ENCODE peak calls at places on chromosomes 2 and 18, in ten cellular contexts. V is ovary, A is stomach, F is transverse colon, S is sigmoid colon, G is prostate gland, H is body of pancreas, Q is right lobe of liver, C is K562, N is tibial nerve. X is an unnamed sample.

GRCh38 chr2:38407111-38407682 is 30.1 kb upstream of the ATL2 start:
- DNase-seq in V (peak; percentile 65), A (no peak), F (no peak), S (no peak), G (no peak), H (no peak), Q (peak; percentile 38), C (no peak), N (no peak), X (peak; percentile 21)

GRCh38 chr2:112084689-112085381 is 29.8 kb downstream of the TMEM87B start:
- DNase-seq in V (no peak), A (no peak), F (no peak), S (no peak), G (peak; percentile 9), H (no peak), Q (no peak), C (no peak), N (no peak), X (no peak)

GRCh38 chr2:64485961-64486360 is 32.0 kb downstream of the LGALSL start:
- DNase-seq in V (no peak), A (no peak), F (peak; percentile 21), S (peak; percentile 64), G (peak; percentile 56), H (no peak), Q (no peak), C (no peak), N (no peak), X (no peak)

GRCh38 chr18:40810371-40810770 is 1144.7 kb upstream of the PIK3C3 start:
- DNase-seq in V (no peak), A (no peak), F (no peak), S (no peak), G (no peak), H (no peak), Q (no peak), C (no peak), N (no peak), X (no peak)

GRCh38 chr18:23556145-23556780 is 30.0 kb downstream of the NPC1 start:
- DNase-seq in V (no peak), A (no peak), F (no peak), S (no peak), G (no peak), H (no peak), Q (no peak), C (no peak), N (no peak), X (no peak)

GRCh38 chr2:120552800-120553471 is 182.7 kb upstream of the GLI2 start:
- DNase-seq in V (peak; percentile 68), A (peak; percentile 94), F (peak; percentile 84), S (peak; percentile 85), G (peak; percentile 85), H (peak; percentile 98), Q (peak; percentile 95), C (peak; percentile 80), N (peak; percentile 59), X (peak; percentile 94)

GRCh38 chr18:11052800-11053199 is 96.6 kb downstream of the PIEZO2 start:
- DNase-seq in V (no peak), A (no peak), F (no peak), S (no peak), G (no peak), H (peak; percentile 19), Q (no peak), C (no peak), N (no peak), X (no peak)

GRCh38 chr2:37855283-37856041 is 69.6 kb upstream of the RMDN2 start:
- DNase-seq in V (no peak), A (peak; percentile 56), F (no peak), S (peak; percentile 73), G (peak; percentile 22), H (no peak), Q (no peak), C (no peak), N (no peak), X (peak; percentile 67)

GRCh38 chr2:177598321-177598922 is 205.8 kb downstream of the AGPS start:
- DNase-seq in V (peak; percentile 54), A (no peak), F (no peak), S (peak; percentile 77), G (no peak), H (no peak), Q (no peak), C (no peak), N (no peak), X (no peak)

GRCh38 chr2:235595420-235596010 is 101.7 kb downstream of the AGAP1 start:
- DNase-seq in V (peak; percentile 76), A (peak; percentile 71), F (peak; percentile 76), S (peak; percentile 87), G (peak; percentile 53), H (peak; percentile 59), Q (peak; percentile 51), C (peak; percentile 49), N (peak; percentile 75), X (peak; percentile 77)

GRCh38 chr2:20424300-20425290 is 22.3 kb upstream of the RHOB start:
- DNase-seq in V (no peak), A (peak; percentile 46), F (peak; percentile 67), S (peak; percentile 76), G (no peak), H (no peak), Q (peak; percentile 50), C (peak; percentile 41), N (no peak), X (peak; percentile 75)

DNA sequence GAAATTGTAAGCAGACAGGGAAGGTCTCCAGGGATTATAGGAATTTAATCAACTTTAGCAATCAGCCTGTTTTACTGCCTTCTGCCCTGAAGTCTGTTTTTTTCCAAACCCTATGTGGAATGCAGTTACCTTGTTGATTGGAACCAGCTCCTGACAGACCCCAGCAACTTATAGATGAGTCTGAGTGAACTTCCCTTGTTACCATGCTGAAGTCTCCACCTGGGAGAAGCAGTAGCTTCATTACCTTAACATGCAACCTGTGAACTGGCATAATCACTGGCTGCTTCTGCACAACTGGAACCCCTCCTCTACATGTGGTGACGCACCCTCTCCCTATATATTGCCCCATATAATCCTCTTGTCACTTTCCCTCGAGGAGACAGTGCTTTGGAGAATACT is 226.3 kb upstream of the SPOPL start:
- DNase-seq in V (no peak), A (no peak), F (peak; percentile 40), S (no peak), G (no peak), H (no peak), Q (no peak), C (no peak), N (no peak), X (no peak)
- H3K27me3 ChIP-seq in V (no peaks in the 10 kb centered on the region), A (no peaks in the 10 kb centered on the region), F (no peaks in the 10 kb centered on the region), S (no peaks in the 10 kb centered on the region), G (no peaks in the 10 kb centered on the region), H (no peaks in the 10 kb centered on the region), Q (no peaks in the 10 kb centered on the region), C (no peaks in the 10 kb centered on the region), N (no peaks in the 10 kb centered on the region), X (no peaks in the 10 kb centered on the region)

GRCh38 chr2:3504741-3505140 is 14.6 kb downstream of the ADI1 start:
- DNase-seq in V (no peak), A (no peak), F (no peak), S (no peak), G (no peak), H (no peak), Q (no peak), C (no peak), N (no peak), X (no peak)

GRCh38 chr2:3503483-3503882 is 15.8 kb downstream of the ADI1 start:
- DNase-seq in V (no peak), A (no peak), F (no peak), S (no peak), G (no peak), H (no peak), Q (no peak), C (no peak), N (no peak), X (peak; percentile 45)

GRCh38 chr2:3500326-3500899 is 18.9 kb downstream of the ADI1 start:
- DNase-seq in V (no peak), A (no peak), F (no peak), S (no peak), G (no peak), H (no peak), Q (no peak), C (no peak), N (no peak), X (no peak)

GRCh38 chr2:3505771-3506170 is 13.6 kb downstream of the ADI1 start:
- DNase-seq in V (no peak), A (no peak), F (no peak), S (no peak), G (no peak), H (no peak), Q (no peak), C (no peak), N (no peak), X (peak; percentile 57)

GRCh38 chr2:3503046-3503445 is 16.3 kb downstream of the ADI1 start:
- DNase-seq in V (no peak), A (no peak), F (no peak), S (no peak), G (no peak), H (no peak), Q (no peak), C (no peak), N (no peak), X (no peak)
- TF ChIP-seq POLR2A in V (no peak), A (no peak), F (no peak), S (no peak), G (no peak), H (no peak), Q (no peak), C (no peak), N (no peak), X (no peak)

GRCh38 chr18:37252854-37253396 is 312.7 kb downstream of the CELF4 start:
- DNase-seq in V (no peak), A (no peak), F (no peak), S (no peak), G (no peak), H (peak; percentile 10), Q (no peak), C (no peak), N (no peak), X (no peak)

GRCh38 chr18:37252342-37252741 is 313.3 kb downstream of the CELF4 start:
- DNase-seq in V (no peak), A (no peak), F (no peak), S (no peak), G (no peak), H (peak; percentile 13), Q (no peak), C (no peak), N (no peak), X (no peak)

GRCh38 chr18:37254973-37255372 is 310.6 kb downstream of the CELF4 start:
- DNase-seq in V (no peak), A (no peak), F (no peak), S (no peak), G (no peak), H (no peak), Q (no peak), C (no peak), N (no peak), X (no peak)

GRCh38 chr18:37253424-37254255 is 312.0 kb downstream of the CELF4 start:
- DNase-seq in V (peak; percentile 36), A (peak; percentile 63), F (no peak), S (no peak), G (no peak), H (peak; percentile 70), Q (peak; percentile 34), C (peak; percentile 96), N (no peak), X (no peak)

GRCh38 chr18:37254256-37254880 is 311.2 kb downstream of the CELF4 start:
- DNase-seq in V (peak; percentile 25), A (peak; percentile 26), F (no peak), S (no peak), G (no peak), H (peak; percentile 38), Q (no peak), C (no peak), N (no peak), X (no peak)
- H3K4me3 ChIP-seq in V (peak overlapping the region; percentile 21), A (peak overlapping the region; percentile 52), F (peak overlapping the region; percentile 23), S (no peak overlapping the region), G (peak overlapping the region; percentile 33), H (peak overlapping the region; percentile 8), Q (peak overlapping the region; percentile 39), C (peak overlapping the region; percentile 36), N (no peak overlapping the region), X (peak overlapping the region; percentile 59)

GRCh38 chr18:50558948-50559749 is 738 bp upstream of the MAPK4 start:
- DNase-seq in V (no peak), A (no peak), F (no peak), S (no peak), G (no peak), H (peak; percentile 12), Q (peak; percentile 22), C (no peak), N (no peak), X (no peak)
- H3K27me3 ChIP-seq in V (no peaks in the 10 kb centered on the region), A (no peaks in the 10 kb centered on the region), F (peaks cover 63% of the 10 kb centered on the region), S (no peaks in the 10 kb centered on the region), G (no peaks in the 10 kb centered on the region), H (no peaks in the 10 kb centered on the region), Q (no peaks in the 10 kb centered on the region), C (peaks cover 15% of the 10 kb centered on the region), N (no peaks in the 10 kb centered on the region), X (no peaks in the 10 kb centered on the region)

X was measured in adrenal gland.